ENCODE peak calls at places on chromosomes 5 and 9, in six cellular contexts. H is IMR-90, B is BE2C, G is aorta, P is psoas muscle, U is body of pancreas. N is an unnamed sample.

GRCh38 chr9:133948138-133948537 is 44.0 kb downstream of the VAV2 start:
- DNase-seq in H (no peak), B (no peak), G (peak; percentile 36), P (peak; percentile 23), U (peak; percentile 7), N (no peak)

GRCh38 chr9:22244141-22245011 is 202.2 kb upstream of the DMRTA1 start:
- DNase-seq in H (peak; percentile 63), B (peak; percentile 28), G (no peak), P (no peak), U (peak; percentile 41), N (no peak)

GRCh38 chr5:146717951-146718350 is 160.6 kb downstream of the PPP2R2B start:
- DNase-seq in H (no peak), B (no peak), G (no peak), P (no peak), U (no peak), N (no peak)

GRCh38 chr5:59766394-59766793 is 127.1 kb downstream of the PDE4D start:
- DNase-seq in H (no peak), B (peak; percentile 51), G (peak; percentile 43), P (no peak), U (peak; percentile 63), N (no peak)

GRCh38 chr5:80761176-80761575 is 106.4 kb upstream of the DHFR start:
- DNase-seq in H (no peak), B (no peak), G (no peak), P (no peak), U (no peak), N (no peak)

GRCh38 chr5:175353876-175354275 is 90.1 kb downstream of the DRD1 start:
- DNase-seq in H (peak; percentile 64), B (no peak), G (no peak), P (no peak), U (no peak), N (no peak)

GRCh38 chr5:43007911-43008368 is 32.2 kb downstream of the ANXA2R start:
- DNase-seq in H (peak; percentile 80), B (peak; percentile 79), G (peak; percentile 87), P (peak; percentile 69), U (peak; percentile 44), N (peak; percentile 62)

GRCh38 chr5:150081541-150082283 is 4.6 kb downstream of the CSF1R start:
- DNase-seq in H (peak; percentile 26), B (no peak), G (peak; percentile 93), P (peak; percentile 59), U (peak; percentile 21), N (no peak)

GRCh38 chr5:117800261-117800660 is 1188.1 kb downstream of the DTWD2 start:
- DNase-seq in H (peak; percentile 51), B (no peak), G (no peak), P (no peak), U (no peak), N (no peak)

GRCh38 chr5:78335976-78336375 is 24.4 kb upstream of the SCAMP1 start:
- DNase-seq in H (no peak), B (peak; percentile 60), G (no peak), P (no peak), U (no peak), N (no peak)

GRCh38 chr5:150497274-150497988 is 10.5 kb upstream of the NDST1 start:
- DNase-seq in H (peak; percentile 96), B (peak; percentile 90), G (peak; percentile 86), P (peak; percentile 85), U (peak; percentile 37), N (no peak)

GRCh38 chr5:151096001-151096373 is 15.2 kb upstream of the TNIP1 start:
- DNase-seq in H (no peak), B (no peak), G (no peak), P (no peak), U (peak; percentile 56), N (no peak)

GRCh38 chr5:82389347-82389746 is 111.2 kb upstream of the RPS23 start:
- DNase-seq in H (no peak), B (no peak), G (no peak), P (no peak), U (no peak), N (no peak)

GRCh38 chr9:123749580-123750202 is 180.2 kb downstream of the DENND1A start:
- DNase-seq in H (peak; percentile 20), B (no peak), G (no peak), P (no peak), U (no peak), N (no peak)

GRCh38 chr5:82885657-82886389 is 191.4 kb downstream of the TMEM167A start:
- DNase-seq in H (peak; percentile 20), B (peak; percentile 12), G (no peak), P (no peak), U (peak; percentile 9), N (no peak)

GRCh38 chr5:93601053-93601429 is 18.0 kb downstream of the NR2F1 start:
- DNase-seq in H (no peak), B (no peak), G (no peak), P (no peak), U (no peak), N (no peak)

GRCh38 chr9:98995059-98995665 is 51.5 kb downstream of the COL15A1 start:
- DNase-seq in H (no peak), B (no peak), G (peak; percentile 83), P (no peak), U (peak; percentile 76), N (no peak)

GRCh38 chr5:68187268-68188055 is 28.1 kb upstream of the PIK3R1 start:
- DNase-seq in H (peak; percentile 22), B (no peak), G (no peak), P (peak; percentile 30), U (no peak), N (no peak)

GRCh38 chr5:97102010-97102470 is 40.4 kb downstream of the LIX1 start:
- DNase-seq in H (no peak), B (no peak), G (no peak), P (no peak), U (no peak), N (no peak)

GRCh38 chr5:95715799-95716461 is 15.2 kb upstream of the RHOBTB3 start:
- DNase-seq in H (peak; percentile 76), B (no peak), G (no peak), P (no peak), U (no peak), N (no peak)

GRCh38 chr9:73038613-73039012 is 85.8 kb upstream of the ALDH1A1 start:
- DNase-seq in H (no peak), B (no peak), G (peak; percentile 54), P (peak; percentile 51), U (peak; percentile 33), N (no peak)

GRCh38 chr5:148414848-148415247 is 31.1 kb downstream of the FBXO38 start:
- DNase-seq in H (no peak), B (no peak), G (no peak), P (no peak), U (no peak), N (no peak)

GRCh38 chr5:148412124-148412523 is 28.4 kb downstream of the FBXO38 start:
- DNase-seq in H (no peak), B (no peak), G (no peak), P (no peak), U (no peak), N (no peak)

GRCh38 chr5:148418511-148418910 is 34.8 kb downstream of the FBXO38 start:
- DNase-seq in H (no peak), B (no peak), G (no peak), P (no peak), U (no peak), N (no peak)

GRCh38 chr5:148421661-148422060 is 37.9 kb downstream of the FBXO38 start:
- DNase-seq in H (no peak), B (no peak), G (no peak), P (no peak), U (no peak), N (no peak)

DNA sequence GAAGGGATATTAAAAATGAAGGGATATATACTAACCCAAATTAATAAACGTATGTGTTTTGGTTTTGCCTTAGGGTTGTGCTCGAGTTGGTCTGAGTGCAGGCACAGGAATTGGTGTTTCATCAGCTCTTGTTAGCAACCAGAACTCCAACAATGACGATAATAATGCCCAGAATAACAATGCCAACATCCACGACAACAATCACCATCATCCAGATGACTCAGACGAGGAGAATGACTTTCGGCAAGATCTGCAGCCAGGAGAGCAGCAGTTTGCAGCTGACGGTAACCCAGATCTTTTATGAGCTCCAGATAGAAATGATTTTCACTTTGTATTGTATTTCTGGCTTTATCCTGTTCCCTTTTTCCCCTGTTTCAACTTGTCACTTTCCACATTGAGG is 33.2 kb downstream of the FBXO38 start:
- DNase-seq in H (no peak), B (peak; percentile 5), G (no peak), P (no peak), U (no peak), N (no peak)
- H3K36me3 ChIP-seq in H (peaks cover 43% of the 10 kb centered on the region), B (peaks cover 54% of the 10 kb centered on the region), G (peaks cover 8% of the 10 kb centered on the region), P (peaks cover 7% of the 10 kb centered on the region), U (no peaks in the 10 kb centered on the region), N (peaks cover 50% of the 10 kb centered on the region)

GRCh38 chr9:137174722-137175293 is 3.0 kb upstream of the TMEM210 start:
- DNase-seq in H (no peak), B (no peak), G (no peak), P (no peak), U (no peak), N (no peak)
- H3K4me3 ChIP-seq in H (no peak overlapping the region), B (no peak overlapping the region), G (no peak overlapping the region), P (no peak overlapping the region), U (no peak overlapping the region), N (no peak overlapping the region)

GRCh38 chr5:159207616-159208507 is 1.5 kb downstream of the RNF145 start:
- DNase-seq in H (peak; percentile 78), B (peak; percentile 91), G (peak; percentile 88), P (peak; percentile 69), U (peak; percentile 78), N (peak; percentile 91)

GRCh38 chr5:159208508-159209437 is 580 bp downstream of the RNF145 start:
- DNase-seq in H (peak; percentile 28), B (peak; percentile 63), G (peak; percentile 63), P (peak; percentile 45), U (peak; percentile 45), N (peak; percentile 4)

GRCh38 chr5:159206818-159207217 is 2.5 kb downstream of the RNF145 start:
- DNase-seq in H (no peak), B (no peak), G (no peak), P (no peak), U (no peak), N (no peak)

GRCh38 chr5:159206368-159206767 is 3.0 kb downstream of the RNF145 start:
- DNase-seq in H (peak; percentile 7), B (no peak), G (no peak), P (no peak), U (no peak), N (no peak)

DNA sequence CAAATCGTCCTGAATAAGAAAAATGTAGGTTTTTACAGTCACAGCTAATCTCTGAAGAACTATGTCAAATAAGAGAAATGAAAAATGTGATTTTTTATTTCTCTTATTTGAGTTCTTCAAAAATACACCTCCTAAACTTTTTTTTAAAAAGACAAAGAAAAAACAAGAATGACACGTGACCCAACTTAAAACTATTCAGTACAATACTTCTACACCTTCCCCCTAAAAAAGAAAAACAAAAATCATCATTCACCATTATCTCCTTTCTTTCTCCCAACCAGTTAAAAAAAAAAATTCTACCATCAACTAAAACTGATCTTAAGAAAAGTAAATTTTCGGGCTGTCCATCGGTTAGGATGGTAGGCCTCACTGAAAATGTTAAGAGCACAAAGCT is 2.1 kb downstream of the RNF145 start:
- DNase-seq in H (no peak), B (no peak), G (no peak), P (no peak), U (no peak), N (no peak)
- H3K4me1 ChIP-seq in H (peaks cover 10% of the 10 kb centered on the region), B (peaks cover 25% of the 10 kb centered on the region), G (no peaks in the 10 kb centered on the region), P (peaks cover 24% of the 10 kb centered on the region), U (peaks cover 30% of the 10 kb centered on the region), N (peaks cover 57% of the 10 kb centered on the region)

DNA sequence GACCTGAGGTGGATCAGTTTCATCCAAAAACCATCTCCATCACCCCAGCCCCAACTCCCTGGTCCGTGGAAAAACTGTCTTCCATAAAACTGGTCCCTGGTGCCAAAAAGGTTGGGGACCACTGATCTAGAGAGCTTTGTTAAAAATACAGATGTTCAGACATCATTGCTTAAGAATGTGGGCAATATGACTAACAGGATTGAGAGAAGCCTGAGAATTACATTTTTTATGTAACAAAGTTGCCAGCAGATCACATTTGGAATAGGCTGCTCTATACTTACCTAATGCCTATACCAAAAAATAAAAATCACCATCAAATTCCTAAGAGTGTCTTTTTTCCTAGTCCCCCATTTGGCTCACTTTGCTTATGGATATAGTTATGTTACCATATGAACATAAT is 143.3 kb downstream of the RAPGEF6 start:
- DNase-seq in H (peak; percentile 45), B (no peak), G (no peak), P (no peak), U (no peak), N (no peak)
- H3K36me3 ChIP-seq in H (peaks cover 10% of the 10 kb centered on the region), B (peaks cover 54% of the 10 kb centered on the region), G (no peaks in the 10 kb centered on the region), P (no peaks in the 10 kb centered on the region), U (no peaks in the 10 kb centered on the region), N (peaks cover 56% of the 10 kb centered on the region)

N was measured in CD8-positive, alpha-beta T cell.